ENCODE peak calls at places on chromosomes 2 and 18, in seven cellular contexts. W is cardiac fibroblast, F is GM04504, X is fibroblast of pulmonary artery, E is type B pancreatic cell, H is midbrain, Q is omental fat pad. J is an unnamed sample.
A peak's percentile ranks its signal among the peaks of the same experiment; 100 is the strongest.

GRCh38 chr2:157940024-157940423 is 63.9 kb upstream of the ACVR1 start:
- DNase-seq in W (no peak), F (no peak), X (no peak), E (no peak), H (no peak), Q (no peak), J (no peak)

GRCh38 chr18:57466745-57467144 is 31.6 kb downstream of the ONECUT2 start:
- DNase-seq in W (no peak), F (no peak), X (no peak), E (no peak), H (no peak), Q (no peak), J (peak; percentile 1)

GRCh38 chr2:201999289-201999688 is 34.4 kb upstream of the FZD7 start:
- DNase-seq in W (no peak), F (no peak), X (peak; percentile 3), E (no peak), H (no peak), Q (no peak), J (no peak)

GRCh38 chr2:85523906-85524566 is 14.9 kb upstream of the MAT2A start:
- DNase-seq in W (no peak), F (no peak), X (no peak), E (no peak), H (peak; percentile 65), Q (no peak), J (peak; percentile 59)

GRCh38 chr2:66828876-66829275 is 394.0 kb downstream of the MEIS1 start:
- DNase-seq in W (no peak), F (no peak), X (no peak), E (no peak), H (no peak), Q (no peak), J (no peak)

GRCh38 chr18:24992491-24992890 is 359.5 kb downstream of the ZNF521 start:
- DNase-seq in W (no peak), F (no peak), X (no peak), E (no peak), H (no peak), Q (no peak), J (peak; percentile 6)

GRCh38 chr2:42128731-42129486 is 40.2 kb upstream of the EML4 start:
- DNase-seq in W (peak; percentile 44), F (no peak), X (no peak), E (no peak), H (no peak), Q (no peak), J (peak; percentile 47)

GRCh38 chr2:153163055-153163454 is 315.5 kb downstream of the RPRM start:
- DNase-seq in W (peak; percentile 7), F (no peak), X (peak; percentile 6), E (no peak), H (peak; percentile 36), Q (no peak), J (peak; percentile 1)

GRCh38 chr2:129895061-129895460 is 84.4 kb upstream of the RAB6C start:
- DNase-seq in W (no peak), F (no peak), X (no peak), E (peak; percentile 31), H (no peak), Q (no peak), J (no peak)

GRCh38 chr2:142010871-142011270 is 119.9 kb downstream of the LRP1B start:
- DNase-seq in W (no peak), F (no peak), X (no peak), E (no peak), H (no peak), Q (no peak), J (peak; percentile 6)

GRCh38 chr2:8217366-8218125 is 464.3 kb upstream of the ID2 start:
- DNase-seq in W (no peak), F (no peak), X (no peak), E (no peak), H (no peak), Q (no peak), J (no peak)

GRCh38 chr18:58392336-58393000 is 236.4 kb downstream of the ALPK2 start:
- DNase-seq in W (peak; percentile 49), F (peak; percentile 41), X (peak; percentile 64), E (no peak), H (peak; percentile 14), Q (no peak), J (peak; percentile 79)

GRCh38 chr2:205989291-205990071 is 96.5 kb downstream of the INO80D start:
- DNase-seq in W (peak; percentile 23), F (no peak), X (peak; percentile 22), E (no peak), H (no peak), Q (no peak), J (no peak)

GRCh38 chr2:29747786-29748470 is 173.5 kb downstream of the ALK start:
- DNase-seq in W (peak; percentile 98), F (peak; percentile 63), X (peak; percentile 14), E (no peak), H (no peak), Q (no peak), J (peak; percentile 55)

GRCh38 chr18:3060667-3061580 is 48.0 kb upstream of the LPIN2 start:
- DNase-seq in W (no peak), F (no peak), X (no peak), E (peak; percentile 15), H (no peak), Q (no peak), J (no peak)

GRCh38 chr2:219871396-219871795 is 244.0 kb downstream of the SLC4A3 start:
- DNase-seq in W (no peak), F (no peak), X (no peak), E (no peak), H (no peak), Q (no peak), J (no peak)

GRCh38 chr2:116754371-116755101 is 1060.0 kb upstream of the DDX18 start:
- DNase-seq in W (no peak), F (no peak), X (no peak), E (no peak), H (no peak), Q (no peak), J (no peak)

GRCh38 chr2:31980674-31981356 is 30.0 kb downstream of the MEMO1 start:
- DNase-seq in W (peak; percentile 62), F (no peak), X (peak; percentile 61), E (no peak), H (peak; percentile 9), Q (no peak), J (peak; percentile 76)

GRCh38 chr2:152594792-152595191 is 122.5 kb downstream of the PRPF40A start:
- DNase-seq in W (peak; percentile 33), F (no peak), X (peak; percentile 42), E (no peak), H (no peak), Q (no peak), J (peak; percentile 63)

GRCh38 chr2:234091883-234092282 is 41.4 kb downstream of the SPP2 start:
- DNase-seq in W (no peak), F (no peak), X (no peak), E (no peak), H (no peak), Q (no peak), J (no peak)

GRCh38 chr18:24322594-24323136 is 75.0 kb downstream of the OSBPL1A start:
- DNase-seq in W (peak; percentile 51), F (peak; percentile 25), X (peak; percentile 65), E (no peak), H (no peak), Q (no peak), J (peak; percentile 62)

GRCh38 chr2:41414486-41415230 is 633.2 kb upstream of the PKDCC start:
- DNase-seq in W (peak; percentile 63), F (no peak), X (peak; percentile 65), E (no peak), H (no peak), Q (no peak), J (peak; percentile 50)

GRCh38 chr18:39414009-39414700 is 1848.6 kb upstream of the CELF4 start:
- DNase-seq in W (peak; percentile 53), F (no peak), X (peak; percentile 59), E (no peak), H (no peak), Q (no peak), J (peak; percentile 63)

GRCh38 chr2:149401007-149401406 is 70.6 kb downstream of the LYPD6 start:
- DNase-seq in W (no peak), F (no peak), X (no peak), E (no peak), H (no peak), Q (no peak), J (no peak)

GRCh38 chr18:32469190-32469611 is 1.5 kb downstream of the GAREM1 start:
- DNase-seq in W (peak; percentile 58), F (no peak), X (peak; percentile 50), E (no peak), H (peak; percentile 75), Q (no peak), J (peak; percentile 36)

J was measured in choroid plexus epithelial cell.